ENCODE peak calls at places on chromosome 18, in six cellular contexts. T is GM12878, H is GM12892, A is HepG2, N is SK-N-SH, O is K562. S is an unnamed sample.
A peak's percentile ranks its signal among the peaks of the same experiment; 100 is the strongest.

GRCh38 chr18:79849328-79850207 is 51.8 kb downstream of the KCNG2 start:
- DNase-seq in H (no peak), A (no peak), N (no peak), T (no peak), O (no peak), S (no peak)

GRCh38 chr18:51107594-51108305 is 77.7 kb downstream of the SMAD4 start:
- DNase-seq in T (no peak), N (no peak), O (no peak), H (no peak), A (no peak), S (no peak)

GRCh38 chr18:741931-742512 is 29.6 kb upstream of the ENOSF1 start:
- DNase-seq in H (no peak), A (peak; percentile 36), N (peak; percentile 61), O (peak; percentile 69), T (peak; percentile 30), S (peak; percentile 32)

GRCh38 chr18:48203961-48204666 is 205.1 kb downstream of the ZBTB7C start:
- DNase-seq in N (no peak), O (no peak), A (no peak), H (no peak), T (no peak), S (no peak)

GRCh38 chr18:50716902-50717301 is 102.9 kb downstream of the MRO start:
- DNase-seq in H (no peak), N (no peak), O (no peak), A (no peak), T (no peak), S (no peak)

GRCh38 chr18:36477776-36478175 is 180.3 kb downstream of the FHOD3 start:
- DNase-seq in N (no peak), A (no peak), O (no peak), T (no peak), H (no peak), S (no peak)

GRCh38 chr18:35193313-35193712 is 47.5 kb upstream of the ZNF397 start:
- DNase-seq in O (no peak), A (no peak), N (no peak), H (no peak), T (no peak), S (no peak)

GRCh38 chr18:12703714-12704113 is 872 bp downstream of the PSMG2 start:
- DNase-seq in N (peak; percentile 34), H (no peak), T (no peak), A (no peak), O (no peak), S (no peak)

GRCh38 chr18:27608742-27609141 is 423.6 kb upstream of the CHST9 start:
- DNase-seq in O (no peak), N (no peak), T (no peak), H (no peak), A (no peak), S (no peak)

GRCh38 chr18:28690836-28691835 is 514.2 kb upstream of the CDH2 start:
- DNase-seq in A (no peak), H (no peak), T (no peak), O (no peak), N (no peak), S (no peak)

GRCh38 chr18:76545433-76546281 is 50.6 kb upstream of the ZNF516 start:
- DNase-seq in N (no peak), H (no peak), O (no peak), T (no peak), A (no peak), S (no peak)

GRCh38 chr18:67041334-67041733 is 437.4 kb upstream of the CDH19 start:
- DNase-seq in O (no peak), A (no peak), H (no peak), N (no peak), T (no peak), S (no peak)

GRCh38 chr18:63783394-63783793 is 8.2 kb downstream of the SERPINB7 start:
- DNase-seq in N (no peak), T (no peak), H (no peak), A (no peak), O (no peak), S (no peak)

DNA sequence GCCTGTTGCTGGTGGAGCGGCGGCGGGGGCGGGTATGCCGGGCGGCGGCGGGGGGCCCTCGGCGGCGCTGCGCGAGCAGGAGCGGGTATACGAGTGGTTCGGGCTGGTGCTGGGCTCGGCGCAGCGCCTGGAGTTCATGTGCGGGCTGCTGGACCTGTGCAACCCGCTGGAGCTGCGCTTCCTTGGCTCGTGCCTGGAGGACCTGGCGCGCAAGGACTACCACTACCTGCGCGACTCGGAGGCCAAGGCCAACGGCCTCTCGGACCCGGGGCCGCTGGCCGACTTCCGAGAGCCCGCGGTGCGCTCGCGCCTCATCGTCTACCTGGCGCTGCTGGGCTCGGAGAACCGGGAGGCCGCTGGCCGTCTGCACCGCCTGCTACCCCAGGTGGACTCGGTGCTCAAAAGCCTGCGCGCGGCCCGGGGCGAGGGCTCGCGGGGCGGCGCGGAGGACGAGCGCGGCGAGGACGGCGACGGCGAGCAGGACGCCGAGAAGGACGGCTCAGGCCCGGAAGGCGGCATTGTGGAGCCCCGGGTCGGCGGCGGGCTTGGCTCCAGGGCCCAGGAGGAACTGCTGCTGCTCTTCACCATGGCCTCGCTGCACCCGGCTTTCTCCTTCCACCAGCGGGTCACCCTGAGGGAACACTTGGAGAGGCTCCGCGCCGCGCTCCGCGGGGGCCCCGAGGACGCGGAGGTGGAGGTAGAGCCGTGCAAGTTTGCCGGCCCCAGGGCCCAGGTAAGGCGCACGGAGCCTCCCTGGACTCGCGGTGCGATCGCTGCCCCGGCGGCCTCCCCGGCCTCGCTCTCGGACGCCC is 1.0 kb downstream of the ZCCHC2 start:
- DNase-seq in T (no peak), A (no peak), N (peak; percentile 66), H (peak; percentile 18), O (peak; percentile 15), S (no peak)
- TF ChIP-seq TAF1 in T (no peak), A (peak; percentile 40), N (no peak), H (no peak), O (no peak), S (no peak)

GRCh38 chr18:25434771-25435461 is 83.0 kb upstream of the ZNF521 start:
- DNase-seq in A (no peak), T (no peak), N (no peak), H (no peak), O (no peak), S (no peak)

GRCh38 chr18:25433590-25433989 is 81.6 kb upstream of the ZNF521 start:
- DNase-seq in N (no peak), O (no peak), A (no peak), H (no peak), T (no peak), S (no peak)

DNA sequence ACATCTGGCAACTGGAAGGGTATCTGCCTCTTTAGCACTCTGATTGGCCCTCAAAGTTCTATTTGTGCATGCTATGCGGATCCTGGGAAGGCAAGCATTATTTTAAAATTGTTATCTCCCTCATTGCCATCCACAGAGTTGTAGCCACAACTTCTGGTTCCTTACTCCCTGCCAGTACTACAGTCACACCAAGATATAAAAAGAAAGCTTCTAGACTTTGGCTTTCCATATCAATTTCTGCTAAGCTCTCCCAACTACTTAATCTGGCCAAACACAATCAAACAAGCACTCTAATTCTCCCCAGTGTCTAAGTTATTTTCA is 83.5 kb upstream of the ZNF521 start:
- DNase-seq in H (no peak), N (no peak), A (no peak), T (no peak), O (no peak), S (no peak)
- TF ChIP-seq TAF1 in H (no peak), N (no peak), A (no peak), T (no peak), O (no peak), S (no peak)

DNA sequence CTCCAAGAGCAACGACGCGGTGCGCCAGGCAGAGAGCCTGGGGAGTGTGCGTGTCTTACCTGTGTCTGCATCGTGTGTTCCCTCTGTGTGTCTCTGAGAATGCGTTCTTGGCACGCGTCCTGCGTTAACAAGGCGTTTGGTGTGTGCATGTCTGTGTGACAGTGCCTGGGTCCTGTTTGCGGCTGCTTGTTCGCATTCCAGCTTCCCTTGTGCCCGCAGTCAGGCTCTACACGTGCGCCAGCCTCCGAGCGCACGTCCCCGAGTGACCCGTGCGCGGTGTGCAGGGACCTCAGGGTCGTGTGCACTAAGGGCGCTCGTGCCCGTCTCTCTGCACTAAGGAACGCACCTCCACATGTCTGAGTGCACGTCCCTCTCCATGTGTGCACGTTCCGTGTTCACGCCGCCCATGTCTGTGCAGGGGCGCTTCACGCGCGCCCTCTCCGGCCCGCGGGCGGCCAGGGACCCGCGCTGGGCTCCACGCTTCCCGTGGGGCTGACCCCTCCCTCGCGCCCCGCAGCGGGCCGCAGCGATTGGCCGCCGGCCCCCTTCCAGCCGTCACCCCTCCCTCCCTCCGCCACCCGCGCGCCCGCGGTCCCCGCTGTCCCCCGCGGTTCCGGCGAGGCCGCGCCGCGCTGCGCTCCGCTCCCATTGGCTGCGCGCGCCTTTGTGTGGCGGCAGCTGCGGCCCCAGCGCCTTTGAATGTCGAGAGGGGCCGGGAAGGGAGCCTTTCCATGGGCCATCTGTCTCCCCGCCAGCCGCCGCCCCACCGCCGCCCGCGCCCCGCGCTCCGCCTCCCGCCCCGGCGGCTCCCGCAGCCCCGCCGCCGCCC is 229.4 kb downstream of the HAUS1 start:
- DNase-seq in T (no peak), A (no peak), O (no peak), H (no peak), N (peak; percentile 96), S (no peak)
- TF ChIP-seq TAF1 in T (no peak), A (no peak), O (no peak), H (no peak), N (no peak), S (no peak)

GRCh38 chr18:38470421-38470820 is 904.8 kb upstream of the CELF4 start:
- DNase-seq in A (no peak), H (no peak), N (no peak), T (no peak), O (no peak), S (no peak)
- TF ChIP-seq TAF1 in A (no peak), H (no peak), N (no peak), T (no peak), O (no peak), S (no peak)

GRCh38 chr18:23106575-23106974 is 28.7 kb upstream of the CABLES1 start:
- DNase-seq in T (no peak), N (no peak), O (no peak), A (peak; percentile 78), H (no peak), S (no peak)
- TF ChIP-seq TAF1 in T (no peak), N (no peak), O (no peak), A (no peak), H (no peak), S (no peak)

GRCh38 chr18:56562479-56562878 is 75.9 kb downstream of the TXNL1 start:
- DNase-seq in T (no peak), H (no peak), A (no peak), N (no peak), O (no peak), S (no peak)

GRCh38 chr18:56565059-56565458 is 73.3 kb downstream of the TXNL1 start:
- DNase-seq in O (no peak), T (no peak), N (no peak), H (no peak), A (no peak), S (no peak)

GRCh38 chr18:56560992-56561391 is 77.4 kb downstream of the TXNL1 start:
- DNase-seq in T (no peak), H (no peak), A (no peak), O (no peak), N (no peak), S (no peak)

GRCh38 chr18:56565596-56566355 is 72.6 kb downstream of the TXNL1 start:
- DNase-seq in H (no peak), A (peak; percentile 47), O (no peak), T (no peak), N (peak; percentile 27), S (no peak)

DNA sequence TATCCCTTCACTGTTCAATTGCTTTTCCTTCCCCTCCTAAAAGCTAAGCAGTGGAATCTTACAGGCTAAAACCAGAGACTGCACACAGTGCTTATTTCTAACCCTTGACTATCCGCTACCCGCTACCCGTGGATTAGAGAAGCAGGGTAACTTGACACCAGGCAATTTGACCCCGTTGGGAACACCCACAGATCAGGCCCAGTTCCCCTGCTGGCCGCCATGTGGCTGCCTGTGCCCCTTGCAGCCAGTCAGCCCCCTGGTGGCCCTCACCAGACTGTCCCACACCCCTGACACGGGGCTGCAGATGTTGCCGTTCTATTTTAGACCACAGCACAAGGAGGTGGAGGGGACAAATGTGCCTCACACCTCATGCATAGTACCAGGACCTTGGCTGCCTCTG is 74.8 kb downstream of the TXNL1 start:
- DNase-seq in A (peak; percentile 51), H (no peak), T (no peak), O (peak; percentile 65), N (no peak), S (no peak)
- TF ChIP-seq TAF1 in A (no peak), H (no peak), T (no peak), O (no peak), N (no peak), S (no peak)